ENCODE peak calls at places on chromosomes 7 and 10, in six cellular contexts. P, H, F, Q, A and D are unnamed samples.

GRCh38 chr10:86260564-86260963 is 106.0 kb downstream of the GRID1 start:
- DNase-seq in P (no peak), A (no peak), F (no peak), Q (no peak), H (no peak), D (no peak)

GRCh38 chr7:149284343-149284742 is 22.3 kb downstream of the ZNF783 start:
- DNase-seq in H (no peak), P (no peak), A (no peak), F (no peak), Q (peak), D (no peak)

GRCh38 chr10:43299579-43299978 is 32.7 kb upstream of the RASGEF1A start:
- DNase-seq in P (no peak), H (no peak), F (no peak), Q (no peak), A (no peak), D (no peak)

GRCh38 chr7:50303082-50303893 is 1.2 kb upstream of the IKZF1 start:
- DNase-seq in A (no peak), F (no peak), H (no peak), P (no peak), Q (no peak), D (no peak)

GRCh38 chr10:11435621-11436020 is 175.8 kb downstream of the USP6NL start:
- DNase-seq in H (no peak), F (no peak), Q (no peak), P (peak), A (no peak), D (no peak)

GRCh38 chr7:158934628-158935027 is 78.3 kb downstream of the DYNC2I1 start:
- DNase-seq in Q (no peak), A (no peak), F (no peak), P (no peak), H (no peak), D (no peak)

GRCh38 chr7:69078997-69079769 is 519.1 kb upstream of the AUTS2 start:
- DNase-seq in F (no peak), A (peak), Q (no peak), H (peak), P (no peak), D (no peak)

GRCh38 chr7:84236398-84236797 is 41.8 kb upstream of the SEMA3A start:
- DNase-seq in F (no peak), Q (no peak), P (no peak), H (peak), A (peak), D (no peak)

GRCh38 chr7:17534348-17534747 is 235.9 kb downstream of the AHR start:
- DNase-seq in A (no peak), H (no peak), Q (no peak), P (no peak), F (no peak), D (no peak)

GRCh38 chr10:24096281-24096680 is 112.7 kb upstream of the KIAA1217 start:
- DNase-seq in F (no peak), A (no peak), Q (no peak), P (no peak), H (no peak), D (no peak)

GRCh38 chr10:125343118-125343752 is 182.9 kb upstream of the CTBP2 start:
- DNase-seq in F (no peak), A (peak), P (peak), Q (peak), H (peak), D (peak)

GRCh38 chr10:50417486-50417905 is 166.2 kb upstream of the ASAH2 start:
- DNase-seq in A (no peak), Q (peak), H (no peak), P (peak), F (no peak), D (peak)

GRCh38 chr10:78868456-78868855 is 200.3 kb upstream of the ZMIZ1 start:
- DNase-seq in Q (no peak), P (no peak), A (no peak), F (no peak), H (no peak), D (no peak)

GRCh38 chr10:117373848-117374505 is 1.3 kb downstream of the PDZD8 start:
- DNase-seq in P (peak), F (peak), Q (peak), H (peak), A (peak), D (no peak)

GRCh38 chr10:43793714-43794113 is 145.0 kb upstream of the ZNF32 start:
- DNase-seq in H (peak), P (no peak), A (peak), Q (no peak), F (no peak), D (no peak)

GRCh38 chr7:82778021-82778420 is 334.4 kb upstream of the CACNA2D1 start:
- DNase-seq in Q (no peak), H (peak), A (peak), F (no peak), P (no peak), D (no peak)

GRCh38 chr7:64314493-64315020 is 796 bp downstream of the ZNF736 start:
- DNase-seq in A (no peak), Q (peak), P (no peak), H (no peak), F (no peak), D (no peak)

GRCh38 chr7:7519528-7519927 is 16.1 kb downstream of the COL28A1 start:
- DNase-seq in H (no peak), A (no peak), P (no peak), Q (no peak), F (no peak), D (no peak)

GRCh38 chr7:45598697-45599520 is 24.7 kb downstream of the ADCY1 start:
- DNase-seq in A (no peak), F (no peak), H (no peak), Q (no peak), P (no peak), D (no peak)

GRCh38 chr10:25498645-25499044 is 323.8 kb downstream of the GPR158 start:
- DNase-seq in A (no peak), Q (no peak), F (no peak), H (no peak), P (no peak), D (no peak)

GRCh38 chr7:46524350-46524749 is 603.3 kb upstream of the IGFBP3 start:
- DNase-seq in Q (no peak), P (no peak), H (no peak), A (no peak), F (no peak), D (no peak)

GRCh38 chr10:59847888-59848287 is 58.5 kb downstream of the CCDC6 start:
- DNase-seq in A (no peak), F (no peak), Q (no peak), H (no peak), P (no peak), D (no peak)

GRCh38 chr10:43209651-43210141 is 57.2 kb downstream of the RASGEF1A start:
- DNase-seq in F (peak), P (no peak), Q (no peak), H (no peak), A (no peak), D (no peak)

GRCh38 chr10:131961777-131962450 is 19.8 kb downstream of the BNIP3 start:
- DNase-seq in F (peak), Q (no peak), A (no peak), P (no peak), H (no peak), D (no peak)

GRCh38 chr7:139523199-139523941 is at the start of gene CLEC2L:
- DNase-seq in Q (no peak), F (no peak), H (no peak), A (no peak), P (peak), D (no peak)

GRCh38 chr7:100967292-100967863 is 2.0 kb upstream of the MUC12 start:
- DNase-seq in F (no peak), A (no peak), H (no peak), Q (no peak), P (no peak), D (no peak)

GRCh38 chr7:134773164-134773563 is 6.3 kb upstream of the CALD1 start:
- DNase-seq in Q (no peak), F (no peak), H (no peak), P (no peak), A (no peak), D (no peak)

GRCh38 chr7:159030490-159031134 is 114.1 kb downstream of the VIPR2 start:
- DNase-seq in Q (no peak), H (no peak), P (peak), A (no peak), F (peak), D (peak)

GRCh38 chr7:64180989-64181388 is 26.0 kb upstream of the ZNF735 start:
- DNase-seq in Q (peak), P (no peak), A (no peak), H (no peak), F (no peak), D (no peak)

GRCh38 chr10:43255644-43256431 is 11.0 kb downstream of the RASGEF1A start:
- DNase-seq in F (no peak), H (peak), A (no peak), Q (peak), P (peak), D (no peak)

GRCh38 chr10:47396311-47396717 is 12.2 kb upstream of the ZNF488 start:
- DNase-seq in P (no peak), Q (no peak), A (no peak), H (peak), F (no peak), D (no peak)

DNA sequence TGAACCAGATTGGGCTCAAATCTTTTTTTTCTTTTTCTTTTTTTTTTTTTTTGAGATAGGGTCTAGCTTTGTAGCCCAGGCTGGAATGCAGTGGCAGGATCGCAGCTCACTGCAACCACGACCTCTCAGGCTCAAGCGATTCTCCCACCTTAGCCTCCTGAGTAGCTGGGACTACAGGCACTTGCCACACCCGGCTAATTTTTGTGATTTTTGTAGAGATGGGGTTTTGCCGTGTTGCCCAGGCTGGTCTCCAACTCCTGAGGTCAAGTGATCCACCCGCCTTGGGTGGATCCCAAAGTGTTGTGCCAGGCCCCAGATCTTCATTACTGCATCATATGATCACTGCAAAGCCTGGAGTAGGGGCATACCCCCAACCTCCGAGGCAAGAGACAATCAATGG is 2.8 kb downstream of the DNAJC30 start:
- DNase-seq in Q (no peak), P (no peak), F (no peak), A (no peak), H (no peak), D (no peak)
- H3K4me3 ChIP-seq in Q (peak), P (no peak), F (no peak), A (no peak), H (no peak), D (no peak)

GRCh38 chr7:156692849-156693248 is 52.3 kb downstream of the RNF32 start:
- DNase-seq in P (no peak), H (no peak), F (no peak), Q (no peak), A (no peak), D (no peak)
- H3K27ac ChIP-seq in P (no peak), H (no peak), F (no peak), Q (no peak), A (no peak), D (no peak)

GRCh38 chr7:3356173-3356572 is 55.1 kb downstream of the SDK1 start:
- DNase-seq in A (no peak), P (no peak), H (no peak), Q (no peak), F (no peak), D (no peak)

DNA sequence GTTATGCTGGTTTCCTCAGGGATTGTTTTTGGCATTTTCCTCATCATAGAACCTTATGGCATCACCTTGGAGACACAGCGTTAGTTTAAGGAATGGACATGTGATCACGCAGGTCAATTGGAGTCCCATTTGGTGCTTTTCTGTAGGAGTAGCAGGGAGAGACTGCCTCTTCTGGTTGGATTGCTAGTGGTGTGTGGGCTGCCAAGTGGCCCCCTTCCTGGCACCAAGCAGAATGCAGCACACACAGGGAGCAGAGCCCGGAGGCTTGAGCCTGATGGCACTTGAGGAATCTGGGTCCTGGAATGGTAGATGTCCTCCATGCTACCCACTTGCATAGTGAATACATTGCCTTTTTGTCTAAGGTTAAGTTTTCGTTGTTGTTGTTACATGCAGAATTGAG is 58.0 kb downstream of the SDK1 start:
- DNase-seq in F (no peak), Q (no peak), A (no peak), P (no peak), H (no peak), D (no peak)
- TF ChIP-seq CTCF in F (no peak), Q (no peak), A (no peak), P (no peak), H (no peak), D (no peak)

GRCh38 chr10:61949687-61950086 is 48.2 kb downstream of the ARID5B start:
- DNase-seq in F (no peak), H (no peak), Q (no peak), A (no peak), P (no peak), D (no peak)
- H3K4me3 ChIP-seq in F (no peak), H (no peak), Q (no peak), A (no peak), P (no peak), D (no peak)

GRCh38 chr10:110074298-110074697 is 66.5 kb downstream of the ADD3 start:
- DNase-seq in F (no peak), P (peak), H (no peak), Q (no peak), A (no peak), D (peak)
- H3K27ac ChIP-seq in F (peak), P (peak), H (peak), Q (no peak), A (no peak), D (peak)

DNA sequence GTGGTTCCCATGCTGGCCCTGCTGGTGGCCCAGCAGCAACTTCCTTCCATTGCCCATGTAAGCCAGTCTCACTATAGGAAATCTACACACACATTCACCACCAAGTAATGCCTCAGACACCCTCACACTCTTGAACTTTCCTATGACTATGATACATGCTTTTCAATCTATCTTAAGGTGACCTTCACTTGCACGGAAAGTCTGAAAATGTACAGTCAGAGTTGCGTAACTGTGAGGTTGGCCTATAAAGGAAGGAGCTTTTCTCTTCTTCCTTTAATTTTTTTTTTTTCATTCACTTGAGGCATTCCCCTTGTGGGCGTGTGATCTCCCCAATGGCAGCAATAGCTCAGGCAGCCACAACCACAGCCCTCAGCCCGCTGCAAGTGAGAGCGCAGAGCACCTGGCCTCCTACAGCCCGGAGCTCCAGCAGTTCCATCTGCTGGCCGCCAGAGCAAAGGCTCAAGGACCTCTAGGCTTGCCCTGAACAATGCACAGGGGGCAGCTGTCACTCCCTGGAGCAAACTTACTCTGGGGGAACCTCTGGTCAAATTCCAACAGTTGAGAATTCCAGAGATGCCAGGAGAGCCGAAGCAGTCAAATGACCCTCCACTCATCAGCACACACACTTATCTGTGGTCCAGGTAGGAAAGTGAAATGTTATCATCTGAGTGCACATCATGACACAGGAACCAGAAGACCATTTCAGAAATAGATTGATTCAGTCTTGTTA is 123.1 kb upstream of the ADO start:
- DNase-seq in F (no peak), H (peak), Q (peak), A (peak), P (peak), D (peak)
- TF ChIP-seq CTCF in F (no peak), H (no peak), Q (peak), A (no peak), P (no peak), D (peak)

GRCh38 chr7:41830271-41830670 is 127.4 kb upstream of the INHBA start:
- DNase-seq in Q (no peak), A (no peak), P (no peak), H (peak), F (no peak), D (no peak)

GRCh38 chr7:41832936-41833335 is 130.0 kb upstream of the INHBA start:
- DNase-seq in A (peak), P (no peak), F (no peak), H (peak), Q (no peak), D (no peak)

GRCh38 chr7:41835977-41836530 is 133.2 kb upstream of the INHBA start:
- DNase-seq in Q (no peak), A (peak), F (no peak), H (peak), P (no peak), D (no peak)

DNA sequence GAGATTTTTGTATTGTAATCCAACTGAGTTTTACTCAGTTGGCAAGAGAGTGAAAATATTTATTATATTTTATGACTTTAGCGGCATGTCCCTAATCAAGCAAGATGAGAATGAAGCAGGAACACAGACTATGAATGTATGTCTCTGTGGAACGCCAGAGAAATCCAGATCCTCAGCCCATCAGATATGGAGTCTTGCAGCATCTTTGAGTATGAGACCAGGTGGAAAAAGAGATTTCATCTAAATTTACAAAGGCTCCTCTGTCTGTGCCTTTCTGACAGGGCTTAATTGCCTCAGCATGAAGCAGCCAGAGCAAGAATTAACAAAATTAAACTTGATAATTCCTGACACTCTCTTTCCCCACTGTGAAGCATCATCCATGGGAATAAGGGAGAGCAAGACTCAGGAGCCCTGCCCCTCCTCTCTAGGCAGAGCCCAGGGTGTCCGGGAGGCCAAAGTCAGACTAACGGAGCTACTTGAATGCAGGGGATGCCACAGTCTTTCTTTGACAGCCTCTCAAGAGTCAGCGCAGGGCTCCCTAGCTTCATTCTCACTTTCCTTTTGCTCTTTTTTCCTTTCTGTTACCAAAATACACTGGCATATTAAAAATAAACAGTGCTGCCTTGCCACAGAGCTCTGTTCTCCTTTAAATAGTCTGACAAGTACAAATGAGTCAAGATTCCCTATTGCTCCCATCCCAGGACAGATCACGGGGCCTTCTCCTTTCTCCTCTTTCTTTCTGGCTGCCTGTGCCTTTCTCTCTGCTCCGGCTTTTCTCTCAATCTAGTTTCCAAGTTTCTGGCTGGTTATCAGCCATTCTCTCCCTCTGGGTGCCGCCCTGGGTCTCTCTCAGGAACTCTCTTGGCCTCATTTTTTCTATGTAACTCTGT is 132.2 kb upstream of the INHBA start:
- DNase-seq in A (peak), Q (no peak), F (no peak), P (peak), H (peak), D (peak)
- H3K4me3 ChIP-seq in A (no peak), Q (no peak), F (no peak), P (no peak), H (no peak), D (no peak)

DNA sequence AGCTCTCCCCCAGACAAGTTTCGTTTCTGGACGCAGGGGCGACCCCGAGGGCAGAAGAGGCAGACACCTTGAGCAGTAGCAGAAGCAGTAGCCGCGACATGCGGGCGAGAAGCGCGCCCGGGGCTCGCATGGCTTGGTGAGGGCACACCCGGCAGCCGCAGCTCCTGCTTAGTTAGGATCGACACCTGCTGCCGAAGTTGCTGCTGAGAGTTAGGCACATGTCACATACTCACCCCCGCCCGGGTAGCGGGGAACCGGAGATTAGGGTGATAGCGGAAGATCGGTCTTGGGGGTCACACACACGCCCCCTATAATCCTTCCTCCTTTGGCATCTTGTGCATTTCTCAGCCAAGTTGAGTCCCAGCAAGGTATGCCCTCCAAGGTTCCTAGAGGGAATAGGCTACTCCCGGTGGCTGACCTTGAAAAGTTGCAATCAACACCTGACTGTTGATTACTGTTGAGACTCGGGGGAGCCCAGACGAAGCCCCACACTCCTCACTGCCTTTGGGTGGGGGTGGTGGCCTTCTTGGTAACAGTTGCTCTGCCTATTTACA is 668 bp downstream of the GPR37 start:
- DNase-seq in P (peak), H (no peak), Q (no peak), A (no peak), F (no peak), D (no peak)
- H3K27ac ChIP-seq in P (no peak), H (peak), Q (no peak), A (no peak), F (no peak), D (no peak)